ENCODE peak calls at places on chromosome 15, in nine cellular contexts. S is psoas muscle, V is cardiac muscle cell, B is Caco-2, X is heart right ventricle, Z is tibial nerve, P is keratinocyte, Y is uterus, L is lower lobe of right lung. C is an unnamed sample. For H3K9me3, the result is how much of the 10 kb centered on the place peaks cover.

GRCh38 chr15:31308185-31308639 is 18.4 kb upstream of the KLF13 start:
- DNase-seq in S (no peak), V (no peak), B (no peak), X (no peak), Z (no peak), P (no peak), Y (no peak), L (no peak), C (peak)

GRCh38 chr15:55802600-55803376 is 59.8 kb upstream of the PRTG start:
- DNase-seq in S (no peak), V (no peak), B (no peak), X (no peak), Z (no peak), P (no peak), Y (no peak), L (no peak), C (no peak)

GRCh38 chr15:63405159-63405558 is 23.5 kb upstream of the CA12 start:
- DNase-seq in S (no peak), V (no peak), B (no peak), X (no peak), Z (no peak), P (no peak), Y (no peak), L (no peak), C (peak)

GRCh38 chr15:34349769-34350168 is 6.7 kb downstream of the NUTM1 start:
- DNase-seq in S (no peak), V (no peak), B (no peak), X (no peak), Z (no peak), P (no peak), Y (no peak), L (no peak), C (no peak)

GRCh38 chr15:88797648-88798339 is 5.4 kb upstream of the ACAN start:
- DNase-seq in S (no peak), V (no peak), B (no peak), X (no peak), Z (no peak), P (no peak), Y (no peak), L (no peak), C (no peak)

GRCh38 chr15:58383876-58384275 is 47.9 kb upstream of the LIPC start:
- DNase-seq in S (no peak), V (no peak), B (no peak), X (no peak), Z (no peak), P (no peak), Y (no peak), L (no peak), C (no peak)

GRCh38 chr15:33086500-33087141 is 107.9 kb downstream of the FMN1 start:
- DNase-seq in S (no peak), V (peak), B (peak), X (no peak), Z (no peak), P (no peak), Y (no peak), L (no peak), C (peak)

GRCh38 chr15:73965730-73966103 is 26.4 kb downstream of the STOML1 start:
- DNase-seq in S (no peak), V (no peak), B (no peak), X (no peak), Z (no peak), P (no peak), Y (no peak), L (no peak), C (no peak)

GRCh38 chr15:81339851-81340250 is 15.9 kb upstream of the STARD5 start:
- DNase-seq in S (no peak), V (no peak), B (no peak), X (no peak), Z (no peak), P (no peak), Y (no peak), L (no peak), C (no peak)

GRCh38 chr15:48905870-48906269 is 27.9 kb downstream of the EID1 start:
- DNase-seq in S (no peak), V (no peak), B (no peak), X (no peak), Z (no peak), P (no peak), Y (no peak), L (no peak), C (no peak)

GRCh38 chr15:90884719-90885431 is 571 bp downstream of the FES start:
- DNase-seq in S (no peak), V (no peak), B (no peak), X (no peak), Z (no peak), P (no peak), Y (no peak), L (peak), C (peak)

GRCh38 chr15:48940508-48940907 is 23.2 kb downstream of the SHC4 start:
- DNase-seq in S (no peak), V (peak), B (no peak), X (no peak), Z (no peak), P (no peak), Y (no peak), L (no peak), C (no peak)

GRCh38 chr15:87944687-87945086 is 311.9 kb downstream of the NTRK3 start:
- DNase-seq in S (no peak), V (no peak), B (no peak), X (peak), Z (no peak), P (no peak), Y (peak), L (no peak), C (no peak)

GRCh38 chr15:31254431-31255175 is 72.0 kb upstream of the KLF13 start:
- DNase-seq in S (no peak), V (peak), B (peak), X (peak), Z (peak), P (no peak), Y (peak), L (no peak), C (peak)

GRCh38 chr15:60583946-60584345 is 105.0 kb upstream of the ICE2 start:
- DNase-seq in S (no peak), V (no peak), B (peak), X (no peak), Z (no peak), P (no peak), Y (no peak), L (no peak), C (no peak)

GRCh38 chr15:88301311-88301710 is 44.8 kb upstream of the NTRK3 start:
- DNase-seq in S (no peak), V (no peak), B (no peak), X (no peak), Z (no peak), P (no peak), Y (no peak), L (no peak), C (no peak)

GRCh38 chr15:31104048-31104447 is 2.5 kb upstream of the TRPM1 start:
- DNase-seq in S (no peak), V (no peak), B (no peak), X (no peak), Z (no peak), P (no peak), Y (no peak), L (no peak), C (no peak)

GRCh38 chr15:63909819-63910437 is 76.2 kb upstream of the HERC1 start:
- DNase-seq in S (no peak), V (peak), B (no peak), X (no peak), Z (no peak), P (no peak), Y (no peak), L (no peak), C (peak)

GRCh38 chr15:29924750-29925149 is 102.5 kb upstream of the TJP1 start:
- DNase-seq in S (no peak), V (peak), B (peak), X (peak), Z (no peak), P (peak), Y (no peak), L (peak), C (peak)

GRCh38 chr15:64356443-64357040 is 569 bp upstream of the CSNK1G1 start:
- DNase-seq in S (no peak), V (peak), B (no peak), X (no peak), Z (no peak), P (no peak), Y (no peak), L (no peak), C (peak)

GRCh38 chr15:48313216-48313615 is 18.0 kb upstream of the DUT start:
- DNase-seq in S (no peak), V (no peak), B (no peak), X (no peak), Z (no peak), P (no peak), Y (no peak), L (no peak), C (no peak)

GRCh38 chr15:63473999-63474809 is 30.2 kb upstream of the USP3 start:
- DNase-seq in S (no peak), V (peak), B (peak), X (no peak), Z (no peak), P (no peak), Y (no peak), L (no peak), C (peak)

GRCh38 chr15:68384451-68385239 is 47.3 kb downstream of the ITGA11 start:
- DNase-seq in S (peak), V (peak), B (no peak), X (no peak), Z (no peak), P (peak), Y (peak), L (peak), C (peak)

GRCh38 chr15:56871180-56871579 is 47.3 kb upstream of the TCF12 start:
- DNase-seq in S (no peak), V (peak), B (no peak), X (no peak), Z (no peak), P (no peak), Y (no peak), L (no peak), C (no peak)

GRCh38 chr15:29821416-29822099 is 710 bp downstream of the TJP1 start:
- DNase-seq in S (peak), V (peak), B (peak), X (peak), Z (peak), P (no peak), Y (peak), L (peak), C (peak)

GRCh38 chr15:81171286-81171685 is 25.4 kb upstream of the IL16 start:
- DNase-seq in S (no peak), V (no peak), B (no peak), X (no peak), Z (no peak), P (no peak), Y (no peak), L (no peak), C (no peak)

GRCh38 chr15:32824777-32825176 is 107.0 kb downstream of the GREM1 start:
- DNase-seq in S (no peak), V (peak), B (no peak), X (no peak), Z (no peak), P (peak), Y (no peak), L (no peak), C (peak)

GRCh38 chr15:90059208-90059985 is 42.9 kb downstream of the IDH2 start:
- DNase-seq in S (peak), V (peak), B (no peak), X (peak), Z (peak), P (no peak), Y (no peak), L (peak), C (no peak)

GRCh38 chr15:65460948-65461347 is 38.2 kb upstream of the IGDCC4 start:
- DNase-seq in S (no peak), V (peak), B (no peak), X (no peak), Z (no peak), P (no peak), Y (no peak), L (no peak), C (no peak)

GRCh38 chr15:57205999-57206398 is 170.3 kb upstream of the CGNL1 start:
- DNase-seq in S (no peak), V (no peak), B (no peak), X (no peak), Z (no peak), P (no peak), Y (no peak), L (no peak), C (no peak)

DNA sequence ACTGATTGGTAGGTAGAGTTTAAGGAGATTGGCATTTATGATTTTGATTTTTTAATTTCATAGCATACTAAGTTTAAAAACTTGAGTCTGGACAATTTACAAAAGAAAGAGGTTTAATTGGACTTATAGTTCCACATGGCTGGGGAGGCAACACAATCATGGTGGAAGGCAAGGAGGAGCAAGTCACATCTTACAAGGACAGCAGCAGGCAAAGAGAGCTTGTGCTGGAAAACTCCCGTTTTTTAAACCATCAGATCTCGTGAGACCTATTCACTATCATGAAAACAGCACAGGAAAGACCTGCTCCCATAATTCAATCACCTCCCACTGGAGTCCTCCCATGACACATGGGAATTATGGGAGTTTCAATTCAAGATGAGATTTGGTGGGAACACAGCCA is 630.9 kb upstream of the NR2F2 start:
- DNase-seq in S (no peak), V (no peak), B (no peak), X (no peak), Z (no peak), P (no peak), Y (no peak), L (no peak), C (no peak)
- H3K9me3 ChIP-seq in S (under half), V (under half), B (under half), X (half or more), Z (under half), P (under half), Y (under half), L (under half), C (under half)

GRCh38 chr15:101723874-101724674 is at the start of gene TARS3:
- DNase-seq in S (peak), V (peak), B (peak), X (peak), Z (peak), P (peak), Y (peak), L (peak), C (peak)
- TF ChIP-seq CTCF in S (no peak), V (peak), B (peak), X (peak), Z (no peak), P (no peak), Y (no peak), L (peak), C (no peak)

GRCh38 chr15:22259881-22260421 is 179.6 kb downstream of the OR4M2 start:
- DNase-seq in S (no peak), V (no peak), B (no peak), X (no peak), Z (no peak), P (no peak), Y (no peak), L (no peak), C (peak)

GRCh38 chr15:22257047-22257667 is 176.8 kb downstream of the OR4M2 start:
- DNase-seq in S (no peak), V (no peak), B (no peak), X (no peak), Z (no peak), P (no peak), Y (no peak), L (no peak), C (no peak)

GRCh38 chr15:22257668-22258401 is 177.5 kb downstream of the OR4M2 start:
- DNase-seq in S (no peak), V (no peak), B (no peak), X (no peak), Z (no peak), P (no peak), Y (no peak), L (no peak), C (no peak)

GRCh38 chr15:22262613-22263020 is 182.3 kb downstream of the OR4M2 start:
- DNase-seq in S (no peak), V (no peak), B (no peak), X (no peak), Z (peak), P (no peak), Y (no peak), L (peak), C (no peak)

GRCh38 chr15:22258402-22259150 is 178.2 kb downstream of the OR4M2 start:
- DNase-seq in S (no peak), V (no peak), B (no peak), X (no peak), Z (no peak), P (no peak), Y (no peak), L (no peak), C (no peak)
- H3K9me3 ChIP-seq in S (under half), V (under half), B (under half), X (under half), Z (under half), P (under half), Y (under half), L (under half), C (under half)

GRCh38 chr15:78811825-78812183 is 540 bp upstream of the ADAMTS7 start:
- DNase-seq in S (peak), V (peak), B (peak), X (peak), Z (no peak), P (no peak), Y (no peak), L (peak), C (no peak)
- TF ChIP-seq CTCF in S (no peak), V (no peak), B (no peak), X (no peak), Z (no peak), P (no peak), Y (no peak), L (no peak), C (no peak)

GRCh38 chr15:46956456-46956855 is 760.8 kb upstream of the SEMA6D start:
- DNase-seq in S (no peak), V (no peak), B (no peak), X (peak), Z (no peak), P (no peak), Y (no peak), L (no peak), C (no peak)
- H3K9me3 ChIP-seq in S (under half), V (under half), B (under half), X (under half), Z (under half), P (under half), Y (under half), L (under half), C (under half)

GRCh38 chr15:85116925-85117646 is 135.4 kb downstream of the PDE8A start:
- DNase-seq in S (no peak), V (no peak), B (no peak), X (no peak), Z (no peak), P (no peak), Y (no peak), L (no peak), C (no peak)

GRCh38 chr15:85124173-85124572 is 142.5 kb downstream of the PDE8A start:
- DNase-seq in S (no peak), V (no peak), B (no peak), X (no peak), Z (no peak), P (no peak), Y (no peak), L (no peak), C (no peak)

GRCh38 chr15:85118173-85118572 is 136.5 kb downstream of the PDE8A start:
- DNase-seq in S (no peak), V (no peak), B (no peak), X (no peak), Z (no peak), P (no peak), Y (no peak), L (no peak), C (no peak)

GRCh38 chr15:85118581-85118980 is 136.9 kb downstream of the PDE8A start:
- DNase-seq in S (no peak), V (no peak), B (no peak), X (peak), Z (no peak), P (no peak), Y (no peak), L (no peak), C (no peak)

DNA sequence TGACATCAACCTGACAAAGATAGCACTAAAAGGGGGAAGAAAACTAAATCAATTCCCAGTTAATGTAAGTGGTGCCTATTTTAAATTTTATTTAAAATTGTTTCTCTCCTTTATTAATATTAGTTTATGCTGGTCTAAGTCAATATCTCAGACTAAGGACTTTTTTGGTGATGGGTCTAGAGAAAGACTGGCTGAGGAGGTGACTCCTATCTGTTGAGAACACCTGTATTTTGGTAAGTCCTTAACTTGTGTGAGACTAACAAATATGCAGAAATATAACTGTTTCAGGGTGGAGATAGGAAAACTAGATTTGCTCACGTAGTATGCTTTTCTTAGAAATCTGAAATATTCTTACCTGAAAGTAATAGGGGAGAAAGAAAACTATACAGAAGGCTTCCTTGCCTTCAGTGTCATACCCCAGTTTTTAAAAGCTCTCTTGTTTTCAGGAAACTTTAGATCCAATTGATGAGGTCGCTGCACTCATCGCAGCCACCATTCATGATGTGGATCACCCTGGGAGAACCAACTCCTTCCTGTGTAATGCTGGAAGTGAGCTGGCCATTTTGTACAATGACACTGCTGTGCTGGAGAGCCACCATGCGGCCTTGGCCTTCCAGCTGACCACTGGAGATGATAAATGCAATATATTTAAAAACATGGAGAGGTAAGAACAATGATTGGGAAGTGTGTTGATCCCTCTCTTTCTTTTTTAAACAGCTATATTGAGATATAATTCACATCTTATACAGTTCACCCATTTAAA is 138.9 kb downstream of the PDE8A start:
- DNase-seq in S (no peak), V (no peak), B (no peak), X (no peak), Z (no peak), P (no peak), Y (no peak), L (no peak), C (no peak)
- TF ChIP-seq CTCF in S (no peak), V (no peak), B (no peak), X (no peak), Z (no peak), P (no peak), Y (no peak), L (no peak), C (no peak)

DNA sequence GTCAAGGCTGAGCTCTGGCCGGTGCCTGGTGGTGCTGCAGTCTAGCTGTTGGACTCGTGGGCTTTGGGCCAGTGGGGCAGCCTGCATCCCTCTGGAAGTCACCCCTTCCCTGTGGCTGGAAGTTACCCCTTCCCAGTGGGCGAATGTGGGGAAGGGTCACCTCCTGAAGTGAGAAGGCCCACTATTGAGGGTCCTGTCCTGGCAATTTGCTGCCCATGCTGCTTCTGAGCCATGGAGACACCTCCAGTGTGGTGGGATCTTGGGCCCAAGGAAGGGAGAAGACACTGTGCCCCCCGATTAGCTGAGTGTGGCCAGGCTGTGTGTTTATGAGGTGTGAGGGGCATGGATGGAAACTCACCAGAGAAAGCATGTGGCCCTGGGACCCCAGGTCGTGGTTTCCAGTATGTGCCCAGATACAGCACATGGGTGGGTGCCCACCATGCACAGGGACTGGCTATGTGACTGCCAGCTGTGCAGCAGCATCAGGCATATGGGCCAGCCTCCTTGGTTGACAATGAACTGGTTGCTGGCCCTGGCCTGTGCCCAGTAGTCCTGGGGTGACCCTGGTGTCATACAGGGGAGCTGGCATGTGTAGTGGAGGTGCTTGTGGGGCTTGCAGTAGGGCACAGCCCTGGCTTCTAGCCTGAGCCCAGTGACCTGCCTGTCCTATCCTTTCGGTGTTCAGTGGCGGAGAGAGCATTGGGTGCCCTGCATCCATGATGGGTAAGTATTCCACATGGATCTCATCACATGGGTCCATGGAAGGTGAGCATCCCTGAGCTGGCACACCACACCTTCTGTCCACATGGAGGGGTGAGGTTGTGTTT is 221.2 kb downstream of the SNRPN start:
- DNase-seq in S (peak), V (no peak), B (no peak), X (peak), Z (peak), P (no peak), Y (peak), L (peak), C (peak)
- H3K9me3 ChIP-seq in S (under half), V (under half), B (half or more), X (half or more), Z (under half), P (under half), Y (under half), L (half or more), C (under half)